ENCODE peak calls at places on chromosome 10, in four cellular contexts. W is islet precursor cell; J is skeletal muscle cell; H is stimulated activated naive CD8-positive, alpha-beta T cell treated with anti-CD3 and anti-CD28 coated beads, Interleukin-15, Interleukin-2, amounts not matched to agents 100 U/mL and 50 U/mL, for 24 hours. P is an unnamed sample.

GRCh38 chr10:61398730-61399129 is 54.5 kb downstream of the TMEM26 start:
- DNase-seq in J (no peak), W (no peak), H (no peak), P (no peak)

GRCh38 chr10:7412482-7413251 is 1.8 kb upstream of the SFMBT2 start:
- DNase-seq in W (peak), J (no peak), H (peak), P (peak)

GRCh38 chr10:92238062-92238585 is 52.8 kb downstream of the CPEB3 start:
- DNase-seq in H (no peak), J (no peak), W (no peak), P (no peak)

GRCh38 chr10:124802313-124802675 is 675 bp downstream of the ABRAXAS2 start:
- DNase-seq in W (no peak), H (no peak), J (no peak), P (no peak)

GRCh38 chr10:132326925-132327324 is 5.1 kb upstream of the LRRC27 start:
- DNase-seq in J (no peak), H (peak), W (no peak), P (no peak)

GRCh38 chr10:18793951-18794350 is 134.7 kb downstream of the ARL5B start:
- DNase-seq in W (no peak), H (no peak), J (no peak), P (no peak)

GRCh38 chr10:118730699-118731456 is 23.9 kb downstream of the CACUL1 start:
- DNase-seq in H (no peak), W (no peak), J (no peak), P (no peak)

GRCh38 chr10:127012769-127013152 is 107.5 kb downstream of the DOCK1 start:
- DNase-seq in W (peak), J (no peak), H (no peak), P (no peak)

GRCh38 chr10:16381083-16381482 is 55.7 kb upstream of the PTER start:
- DNase-seq in H (no peak), W (no peak), J (no peak), P (no peak)

GRCh38 chr10:127018298-127018650 is 113.0 kb downstream of the DOCK1 start:
- DNase-seq in H (no peak), J (no peak), W (no peak), P (no peak)

GRCh38 chr10:15223174-15223573 is 54.7 kb upstream of the NMT2 start:
- DNase-seq in H (no peak), W (no peak), J (peak), P (no peak)

GRCh38 chr10:43864622-43865021 is 215.9 kb upstream of the ZNF32 start:
- DNase-seq in W (no peak), J (no peak), H (no peak), P (no peak)

GRCh38 chr10:4765428-4765827 is 60.6 kb upstream of the AKR1E2 start:
- DNase-seq in H (no peak), J (no peak), W (no peak), P (no peak)